ENCODE peak calls at places on chromosomes 12 and 14, in five cellular contexts. N is tibial artery, P is upper lobe of right lung, Z is neural progenitor cell, D is left lung. U is an unnamed sample. For H3K4me1 and H3K9me3, the result is how much of the 10 kb centered on the place peaks cover.

GRCh38 chr14:105844810-105845724 is 318.7 kb downstream of the TMEM121 start:
- DNase-seq in Z (no peak), N (peak), P (peak), D (peak), U (no peak)

GRCh38 chr12:53053223-53054111 is 3.6 kb downstream of the TNS2 start:
- DNase-seq in P (peak), N (peak), Z (peak), D (no peak), U (no peak)

GRCh38 chr14:103233328-103233727 is 100.7 kb upstream of the EIF5 start:
- DNase-seq in Z (no peak), D (no peak), N (no peak), P (no peak), U (no peak)

GRCh38 chr14:31967669-31967975 is 109.5 kb upstream of the ARHGAP5 start:
- DNase-seq in P (no peak), N (no peak), D (no peak), Z (no peak), U (no peak)

GRCh38 chr14:82075566-82075965 is 541.9 kb upstream of the SEL1L start:
- DNase-seq in Z (peak), D (no peak), P (no peak), N (no peak), U (peak)

GRCh38 chr12:40068416-40068815 is 37.5 kb downstream of the SLC2A13 start:
- DNase-seq in Z (no peak), N (no peak), D (no peak), P (no peak), U (no peak)

GRCh38 chr12:62772556-62772955 is 162.4 kb downstream of the PPM1H start:
- DNase-seq in Z (no peak), P (no peak), D (no peak), N (no peak), U (no peak)

GRCh38 chr14:101601603-101602465 is 40.5 kb downstream of the DIO3 start:
- DNase-seq in P (peak), Z (no peak), D (peak), N (no peak), U (no peak)

GRCh38 chr14:60183724-60184596 is 18.8 kb upstream of the DHRS7 start:
- DNase-seq in N (no peak), P (no peak), Z (peak), D (no peak), U (no peak)

GRCh38 chr12:39329876-39330275 is 113.0 kb downstream of the KIF21A start:
- DNase-seq in N (no peak), Z (no peak), D (no peak), P (no peak), U (no peak)

GRCh38 chr14:90514015-90514398 is 117.2 kb downstream of the CALM1 start:
- DNase-seq in Z (no peak), N (no peak), D (peak), P (no peak), U (no peak)

GRCh38 chr12:11786638-11787365 is 137.3 kb downstream of the ETV6 start:
- DNase-seq in D (no peak), P (no peak), Z (no peak), N (no peak), U (no peak)

GRCh38 chr12:25830456-25830855 is 128.0 kb upstream of the RASSF8 start:
- DNase-seq in D (no peak), N (no peak), Z (no peak), P (no peak), U (no peak)

GRCh38 chr12:59780605-59781135 is 184.8 kb downstream of the SLC16A7 start:
- DNase-seq in P (no peak), D (no peak), Z (peak), N (no peak), U (no peak)

GRCh38 chr14:59483360-59483759 is 848 bp downstream of the L3HYPDH start:
- DNase-seq in N (no peak), Z (no peak), D (no peak), P (no peak), U (peak)

GRCh38 chr12:29710104-29710503 is 73.6 kb downstream of the TMTC1 start:
- DNase-seq in P (no peak), Z (peak), D (no peak), N (peak), U (no peak)

GRCh38 chr14:49427117-49427516 is 159.1 kb downstream of the RPS29 start:
- DNase-seq in D (no peak), N (no peak), Z (peak), P (no peak), U (no peak)

GRCh38 chr12:12704593-12705230 is 8.7 kb upstream of the GPR19 start:
- DNase-seq in N (peak), P (no peak), D (no peak), Z (peak), U (peak)

GRCh38 chr14:23481992-23482813 is 12.7 kb downstream of the NGDN start:
- DNase-seq in P (no peak), D (no peak), N (no peak), Z (peak), U (no peak)

GRCh38 chr12:131281016-131281415 is 327.3 kb downstream of the ADGRD1 start:
- DNase-seq in D (no peak), Z (no peak), P (peak), N (peak), U (no peak)

GRCh38 chr14:45715946-45716345 is 462.9 kb upstream of the MIS18BP1 start:
- DNase-seq in P (no peak), D (no peak), N (no peak), Z (no peak), U (no peak)

GRCh38 chr14:104297721-104298401 is 159.5 kb downstream of the KIF26A start:
- DNase-seq in D (peak), N (no peak), Z (no peak), P (peak), U (peak)

GRCh38 chr14:25178255-25178654 is 128.3 kb upstream of the STXBP6 start:
- DNase-seq in D (no peak), P (no peak), Z (no peak), N (no peak), U (no peak)

GRCh38 chr12:76879710-76880025 is 849 bp upstream of the CSRP2 start:
- DNase-seq in N (peak), P (no peak), Z (no peak), D (no peak), U (no peak)

GRCh38 chr12:68557011-68557715 is 53.5 kb upstream of the RAP1B start:
- DNase-seq in Z (peak), P (no peak), D (no peak), N (no peak), U (no peak)

GRCh38 chr12:27179399-27180214 is 64.5 kb upstream of the STK38L start:
- DNase-seq in Z (no peak), D (no peak), N (no peak), P (no peak), U (no peak)

GRCh38 chr14:80930836-80931389 is 10.6 kb downstream of the CEP128 start:
- DNase-seq in D (no peak), N (no peak), P (no peak), Z (no peak), U (no peak)

GRCh38 chr12:125403145-125403789 is 338.0 kb downstream of the AACS start:
- DNase-seq in N (no peak), Z (peak), D (no peak), P (no peak), U (no peak)

GRCh38 chr12:25730489-25731349 is 177.6 kb upstream of the LMNTD1 start:
- DNase-seq in Z (peak), N (no peak), P (no peak), D (no peak), U (no peak)

DNA sequence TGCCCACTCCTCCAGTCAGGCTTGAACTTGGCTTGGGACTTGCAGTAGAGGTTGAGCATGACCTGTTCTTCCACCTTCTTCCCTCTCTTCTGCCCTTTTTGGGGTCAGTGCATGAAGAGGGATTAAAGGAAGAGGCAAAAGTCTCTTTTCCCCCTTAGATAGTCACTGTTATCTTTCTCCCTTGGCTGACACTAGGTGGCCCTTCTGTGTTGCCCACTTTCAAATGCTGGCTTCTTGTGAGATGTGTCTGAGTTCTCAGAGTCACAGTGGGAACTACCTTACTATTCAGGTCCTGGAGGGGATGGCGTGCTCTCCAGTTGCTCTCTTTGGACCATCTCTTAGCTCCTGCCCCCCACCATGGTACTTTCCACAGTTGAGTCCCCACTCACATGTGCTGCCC is 73.6 kb downstream of the GPR65 start:
- DNase-seq in D (no peak), Z (peak), P (no peak), N (no peak), U (no peak)
- TF ChIP-seq CTCF in D (no peak), Z (peak), P (no peak), N (no peak), U (no peak)

DNA sequence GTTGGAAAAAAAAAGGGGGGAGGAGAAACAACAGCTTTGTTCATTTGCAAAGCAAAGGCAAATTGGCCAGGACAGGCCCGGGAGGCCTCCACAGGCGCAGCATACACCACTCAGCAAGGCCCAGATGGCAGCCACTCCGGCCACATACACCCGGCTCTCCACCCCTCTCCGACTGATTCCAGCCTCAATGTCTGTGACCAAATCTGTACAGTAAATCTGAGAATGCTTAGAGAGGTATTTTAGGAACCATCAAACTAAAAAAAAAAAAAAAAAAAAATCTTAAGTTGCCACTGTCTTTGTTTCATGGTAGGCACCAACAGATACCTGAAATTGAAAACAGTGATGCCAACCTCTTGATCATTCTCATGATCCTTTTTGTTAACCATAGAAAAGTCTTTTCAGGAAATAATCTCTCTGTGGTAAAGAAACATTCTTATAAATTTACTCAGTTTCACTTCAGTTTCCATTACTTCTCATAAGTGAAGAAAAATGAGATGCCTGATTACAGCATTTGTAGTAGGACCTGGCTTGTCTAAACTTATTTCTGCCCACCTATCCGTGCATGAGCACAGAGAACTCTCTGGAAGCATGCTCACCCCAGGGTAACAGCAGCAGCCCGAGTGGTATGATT is 20.2 kb downstream of the VPS37B start:
- DNase-seq in Z (no peak), N (no peak), P (no peak), D (no peak), U (no peak)
- H3K4me1 ChIP-seq in Z (under half), N (half or more), P (half or more), D (half or more), U (under half)

GRCh38 chr12:57641699-57642442 is 8.9 kb upstream of the B4GALNT1 start:
- DNase-seq in D (no peak), P (no peak), N (no peak), Z (no peak), U (no peak)
- H3K9me3 ChIP-seq in D (under half), P (under half), N (under half), Z (under half), U (under half)

GRCh38 chr12:127065595-127065994 is 1201.4 kb upstream of the TMEM132C start:
- DNase-seq in D (no peak), N (no peak), P (no peak), Z (no peak), U (no peak)

GRCh38 chr12:127063339-127064090 is 1203.5 kb upstream of the TMEM132C start:
- DNase-seq in Z (no peak), P (no peak), N (no peak), D (no peak), U (no peak)

GRCh38 chr12:127064207-127064606 is 1202.8 kb upstream of the TMEM132C start:
- DNase-seq in Z (no peak), D (no peak), N (no peak), P (no peak), U (no peak)

GRCh38 chr12:127060933-127061332 is 1206.0 kb upstream of the TMEM132C start:
- DNase-seq in N (no peak), P (no peak), D (no peak), Z (no peak), U (no peak)

GRCh38 chr12:127060310-127060847 is 1206.6 kb upstream of the TMEM132C start:
- DNase-seq in D (no peak), N (no peak), P (no peak), Z (no peak), U (peak)
- TF ChIP-seq CTCF in D (no peak), N (no peak), P (no peak), Z (no peak), U (no peak)

GRCh38 chr12:10716277-10716676 is 6.8 kb downstream of the YBX3 start:
- DNase-seq in N (no peak), P (no peak), Z (no peak), D (no peak), U (no peak)
- H3K4me1 ChIP-seq in N (under half), P (half or more), Z (under half), D (half or more), U (under half)

GRCh38 chr12:94812345-94812744 is 162.0 kb upstream of the TMCC3 start:
- DNase-seq in N (no peak), D (no peak), P (no peak), Z (no peak), U (no peak)
- H3K9me3 ChIP-seq in N (under half), D (under half), P (under half), Z (under half), U (under half)